ENCODE peak calls at places on chromosomes 7 and 10, in four cellular contexts. Q, I, W and Z are unnamed samples.

GRCh38 chr7:2172311-2173183 is 60.2 kb downstream of the MAD1L1 start:
- DNase-seq in Q (no peak), I (no peak), W (no peak), Z (peak)

GRCh38 chr7:95690367-95690947 is 81.9 kb upstream of the DYNC1I1 start:
- DNase-seq in Q (peak), I (no peak), W (no peak), Z (no peak)

GRCh38 chr7:108203433-108204002 is 73.4 kb upstream of the LAMB4 start:
- DNase-seq in Q (no peak), I (no peak), W (no peak), Z (no peak)

GRCh38 chr10:116768786-116769185 is 26.4 kb upstream of the HSPA12A start:
- DNase-seq in Q (no peak), I (no peak), W (no peak), Z (no peak)

GRCh38 chr7:14761506-14762296 is 140.8 kb downstream of the DGKB start:
- DNase-seq in Q (no peak), I (no peak), W (peak), Z (no peak)

GRCh38 chr10:70234668-70235447 is 1.6 kb upstream of the PPA1 start:
- DNase-seq in Q (no peak), I (no peak), W (no peak), Z (no peak)

GRCh38 chr10:48612241-48612943 is 7.5 kb upstream of the ARHGAP22 start:
- DNase-seq in Q (no peak), I (no peak), W (no peak), Z (no peak)

GRCh38 chr10:103457176-103457712 is 1.5 kb downstream of the CALHM1 start:
- DNase-seq in Q (no peak), I (no peak), W (no peak), Z (no peak)

GRCh38 chr7:117808273-117808868 is 64.9 kb downstream of the CTTNBP2 start:
- DNase-seq in Q (no peak), I (no peak), W (no peak), Z (peak)